ENCODE peak calls at places on chromosomes 4 and X, in eight cellular contexts. N, I, E, Z, V, L, B and Q are unnamed samples. For H3K9me3, the result is how much of the 10 kb centered on the place peaks cover.

GRCh38 chr4:183038436-183038835 is 60.6 kb upstream of the WWC2 start:
- DNase-seq in N (no peak), I (no peak), E (no peak), Z (no peak), V (no peak), L (no peak), B (no peak), Q (no peak)

GRCh38 chr4:38855466-38855865 is 1.2 kb downstream of the TLR6 start:
- DNase-seq in N (no peak), I (no peak), E (no peak), Z (no peak), V (no peak), L (no peak), B (no peak), Q (no peak)

GRCh38 chrX:139930923-139931645 is 1.8 kb downstream of the ATP11C start:
- DNase-seq in N (no peak), I (no peak), E (no peak), Z (peak), V (no peak), L (peak), B (no peak), Q (no peak)

GRCh38 chrX:40449396-40449795 is 131.4 kb upstream of the ATP6AP2 start:
- DNase-seq in N (no peak), I (no peak), E (no peak), Z (no peak), V (no peak), L (no peak), B (no peak), Q (no peak)

GRCh38 chr4:99808260-99808857 is 8.3 kb upstream of the DAPP1 start:
- DNase-seq in N (peak), I (peak), E (peak), Z (peak), V (peak), L (no peak), B (peak), Q (peak)

GRCh38 chr4:6324461-6324998 is 54.9 kb downstream of the WFS1 start:
- DNase-seq in N (no peak), I (no peak), E (no peak), Z (no peak), V (no peak), L (no peak), B (no peak), Q (no peak)

GRCh38 chr4:6633091-6633906 is 7.2 kb upstream of the MRFAP1 start:
- DNase-seq in N (no peak), I (no peak), E (peak), Z (peak), V (no peak), L (no peak), B (peak), Q (no peak)

GRCh38 chr4:113503691-113504090 is 257.8 kb downstream of the CAMK2D start:
- DNase-seq in N (no peak), I (no peak), E (no peak), Z (no peak), V (no peak), L (no peak), B (no peak), Q (no peak)

GRCh38 chr4:185479507-185479971 is 8.0 kb upstream of the CCDC110 start:
- DNase-seq in N (no peak), I (no peak), E (peak), Z (no peak), V (no peak), L (no peak), B (no peak), Q (no peak)

GRCh38 chrX:46912673-46913491 is 661 bp downstream of the JADE3 start:
- DNase-seq in N (no peak), I (peak), E (no peak), Z (peak), V (peak), L (peak), B (peak), Q (no peak)

GRCh38 chr4:4675636-4676035 is 133.8 kb upstream of the STX18 start:
- DNase-seq in N (no peak), I (no peak), E (no peak), Z (no peak), V (no peak), L (peak), B (no peak), Q (no peak)

GRCh38 chr4:171118091-171118490 is 695.1 kb upstream of the GALNTL6 start:
- DNase-seq in N (no peak), I (no peak), E (no peak), Z (no peak), V (no peak), L (no peak), B (no peak), Q (no peak)

GRCh38 chrX:50431623-50432022 is 39.0 kb downstream of the DGKK start:
- DNase-seq in N (no peak), I (no peak), E (no peak), Z (no peak), V (no peak), L (no peak), B (no peak), Q (no peak)

GRCh38 chrX:8743126-8743732 is 11.3 kb upstream of the ANOS1 start:
- DNase-seq in N (no peak), I (peak), E (no peak), Z (peak), V (peak), L (no peak), B (peak), Q (peak)

GRCh38 chr4:181770971-181771370 is 472.2 kb upstream of the TENM3 start:
- DNase-seq in N (peak), I (no peak), E (no peak), Z (no peak), V (no peak), L (no peak), B (no peak), Q (no peak)

GRCh38 chr4:159926871-159927270 is 824.0 kb downstream of the RAPGEF2 start:
- DNase-seq in N (no peak), I (no peak), E (no peak), Z (no peak), V (no peak), L (no peak), B (no peak), Q (no peak)

GRCh38 chr4:159925770-159926169 is 822.9 kb downstream of the RAPGEF2 start:
- DNase-seq in N (no peak), I (no peak), E (no peak), Z (no peak), V (no peak), L (no peak), B (no peak), Q (no peak)

GRCh38 chr4:159922119-159922518 is 819.2 kb downstream of the RAPGEF2 start:
- DNase-seq in N (no peak), I (no peak), E (no peak), Z (no peak), V (no peak), L (no peak), B (peak), Q (no peak)

GRCh38 chr4:159927781-159928180 is 824.9 kb downstream of the RAPGEF2 start:
- DNase-seq in N (no peak), I (no peak), E (no peak), Z (no peak), V (no peak), L (no peak), B (no peak), Q (no peak)
- H3K9me3 ChIP-seq in N (under half), I (under half), E (under half), Z (under half), V (under half), L (under half), B (under half), Q (under half)

GRCh38 chr4:120843840-120844527 is 78.5 kb downstream of the PRDM5 start:
- DNase-seq in N (no peak), I (no peak), E (no peak), Z (peak), V (no peak), L (no peak), B (peak), Q (no peak)
- TF ChIP-seq CTCF in N (peak), I (no peak), E (no peak), Z (peak), V (no peak), L (peak), B (peak), Q (no peak)

DNA sequence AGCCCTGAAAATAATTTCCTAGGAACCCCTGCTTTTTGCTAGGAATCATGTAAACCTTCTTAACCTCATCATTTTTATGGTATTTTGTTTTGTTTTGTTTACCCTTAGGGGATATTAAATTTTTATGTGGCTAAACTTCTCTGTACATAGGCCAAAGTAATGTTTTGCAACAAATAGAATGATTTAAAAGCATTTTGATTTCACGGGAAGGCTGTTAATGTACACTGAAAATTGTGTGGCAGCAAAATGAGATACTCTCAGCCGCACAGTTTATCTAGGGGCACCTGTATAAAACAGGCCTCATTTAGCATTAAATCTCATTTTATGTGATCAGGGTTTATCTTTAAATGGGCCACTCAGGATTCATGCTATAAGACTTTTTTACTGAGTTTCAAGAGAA is 175.0 kb downstream of the ANTXR2 start:
- DNase-seq in N (no peak), I (no peak), E (no peak), Z (no peak), V (no peak), L (no peak), B (no peak), Q (no peak)
- H3K27ac ChIP-seq in N (no peak), I (no peak), E (no peak), Z (no peak), V (no peak), L (no peak), B (no peak), Q (no peak)

GRCh38 chrX:151386838-151387459 is 10.1 kb upstream of the VMA21 start:
- DNase-seq in N (no peak), I (peak), E (no peak), Z (no peak), V (no peak), L (peak), B (no peak), Q (no peak)
- H3K9me3 ChIP-seq in N (under half), I (under half), E (under half), Z (under half), V (under half), L (under half), B (under half), Q (under half)

GRCh38 chrX:119273807-119274192 is 37.7 kb downstream of the PGRMC1 start:
- DNase-seq in N (no peak), I (no peak), E (no peak), Z (no peak), V (no peak), L (no peak), B (no peak), Q (no peak)

GRCh38 chrX:119272882-119273806 is 37.1 kb downstream of the PGRMC1 start:
- DNase-seq in N (peak), I (peak), E (no peak), Z (peak), V (no peak), L (peak), B (no peak), Q (no peak)
- TF ChIP-seq CTCF in N (no peak), I (no peak), E (peak), Z (peak), V (no peak), L (no peak), B (no peak), Q (no peak)

DNA sequence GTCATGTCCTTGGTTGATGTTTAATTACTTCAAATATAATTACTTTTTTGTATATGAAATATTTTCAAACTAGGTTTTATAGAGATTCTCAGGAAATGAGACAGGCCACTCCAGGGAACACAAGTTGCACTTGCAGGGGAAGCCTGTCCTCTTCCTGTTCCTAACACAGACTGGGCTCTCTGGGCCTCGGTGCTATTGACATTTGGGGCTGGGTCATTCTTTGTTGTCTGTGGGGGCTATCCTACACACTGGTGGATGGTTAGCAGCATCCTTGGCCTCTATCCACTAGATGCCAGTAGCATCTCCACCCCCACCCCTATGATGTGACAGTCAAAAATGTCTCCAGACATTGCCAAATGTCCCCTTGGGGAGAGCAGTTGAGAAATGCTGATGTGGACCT is 49.3 kb upstream of the MAP3K15 start:
- DNase-seq in N (no peak), I (no peak), E (no peak), Z (no peak), V (no peak), L (no peak), B (no peak), Q (no peak)
- H3K27ac ChIP-seq in N (no peak), I (no peak), E (no peak), Z (no peak), V (no peak), L (no peak), B (no peak), Q (no peak)

GRCh38 chr4:53175640-53176039 is 190.2 kb downstream of the SCFD2 start:
- DNase-seq in N (no peak), I (no peak), E (no peak), Z (no peak), V (no peak), L (no peak), B (no peak), Q (no peak)
- H3K9me3 ChIP-seq in N (under half), I (under half), E (under half), Z (under half), V (under half), L (under half), B (under half), Q (under half)

DNA sequence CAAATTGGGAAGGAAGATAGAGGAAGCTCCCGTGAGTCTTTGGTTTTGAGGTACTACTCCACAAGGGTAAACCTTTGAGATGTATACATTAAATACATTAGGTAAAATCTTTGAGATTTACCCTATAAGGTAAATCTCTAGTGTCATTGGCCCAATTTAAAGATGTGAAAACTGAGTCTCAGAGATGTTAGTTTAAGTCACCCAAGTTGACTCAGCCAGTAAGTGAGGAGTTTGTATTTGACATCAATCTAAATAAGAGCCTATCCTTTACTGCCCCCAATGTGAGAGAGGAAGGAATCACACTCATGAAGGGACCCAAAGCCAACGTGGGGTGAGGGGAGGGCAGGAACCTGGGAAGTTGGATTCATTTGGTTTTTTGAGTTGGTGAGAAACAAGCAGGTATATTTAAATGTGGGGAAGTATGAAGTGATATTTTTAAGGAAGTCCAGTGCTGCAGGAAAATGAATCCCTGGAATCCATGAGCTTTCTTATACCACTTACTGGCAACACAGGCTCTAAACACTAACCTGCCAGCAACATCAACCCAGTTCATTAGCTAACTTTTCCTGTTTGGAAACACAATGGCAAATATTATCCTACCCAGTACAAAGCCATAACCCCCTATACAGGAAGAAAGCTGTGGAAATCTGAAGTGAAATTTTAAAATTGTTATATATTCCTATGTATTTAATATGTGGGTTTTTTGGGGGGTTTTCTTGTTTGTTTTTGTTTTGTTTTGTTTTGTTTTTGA is 55.3 kb downstream of the PALLD start:
- DNase-seq in N (no peak), I (no peak), E (no peak), Z (no peak), V (no peak), L (no peak), B (peak), Q (no peak)
- TF ChIP-seq CTCF in N (no peak), I (no peak), E (no peak), Z (no peak), V (no peak), L (no peak), B (peak), Q (no peak)

GRCh38 chr4:1202526-1203378 is 30.4 kb upstream of the SPON2 start:
- DNase-seq in N (no peak), I (no peak), E (no peak), Z (peak), V (no peak), L (peak), B (no peak), Q (no peak)
- H3K27ac ChIP-seq in N (no peak), I (peak), E (no peak), Z (peak), V (no peak), L (peak), B (no peak), Q (peak)